ENCODE peak calls at places on chromosomes 4 and X, in six cellular contexts. Q, G, O, L, H and E are unnamed samples.

GRCh38 chr4:145230726-145231125 is 50.3 kb upstream of the OTUD4 start:
- DNase-seq in G (peak), L (no peak), Q (no peak), H (no peak), O (no peak), E (no peak)

GRCh38 chrX:8042304-8042703 is 115.1 kb upstream of the PNPLA4 start:
- DNase-seq in O (no peak), L (no peak), G (no peak), Q (peak), H (no peak), E (no peak)

GRCh38 chrX:107736781-107737531 is 38.6 kb downstream of the TSC22D3 start:
- DNase-seq in L (no peak), G (no peak), H (no peak), Q (peak), O (no peak), E (no peak)

GRCh38 chr4:151358266-151358665 is 32.9 kb upstream of the SH3D19 start:
- DNase-seq in H (no peak), G (no peak), Q (no peak), L (no peak), O (no peak), E (no peak)

GRCh38 chr4:75172551-75172950 is 239.6 kb downstream of the PARM1 start:
- DNase-seq in O (no peak), L (no peak), Q (no peak), G (no peak), H (no peak), E (no peak)

GRCh38 chrX:11264925-11265324 is 28.3 kb upstream of the AMELX start:
- DNase-seq in O (no peak), G (no peak), L (no peak), H (no peak), Q (no peak), E (no peak)

GRCh38 chr4:40881096-40881495 is 131.3 kb downstream of the NSUN7 start:
- DNase-seq in G (no peak), L (no peak), O (no peak), Q (no peak), H (no peak), E (no peak)

GRCh38 chr4:155232432-155232831 is 24.0 kb downstream of the NPY2R start:
- DNase-seq in Q (no peak), G (no peak), L (no peak), O (no peak), H (no peak), E (no peak)

GRCh38 chrX:28850955-28851354 is 263.7 kb downstream of the IL1RAPL1 start:
- DNase-seq in Q (no peak), G (no peak), O (no peak), H (no peak), L (no peak), E (no peak)

GRCh38 chr4:7824218-7824617 is 115.4 kb downstream of the AFAP1 start:
- DNase-seq in H (no peak), Q (peak), L (no peak), O (no peak), G (no peak), E (no peak)

GRCh38 chrX:153408871-153409351 is 2.4 kb upstream of the ZFP92 start:
- DNase-seq in Q (no peak), H (no peak), L (no peak), G (no peak), O (no peak), E (no peak)

GRCh38 chrX:14032383-14032782 is 2.7 kb upstream of the GEMIN8 start:
- DNase-seq in O (peak), Q (no peak), H (peak), G (peak), L (peak), E (no peak)

GRCh38 chr4:2042207-2042946 is 16.8 kb upstream of the NAT8L start:
- DNase-seq in H (no peak), L (no peak), G (peak), Q (no peak), O (no peak), E (no peak)

GRCh38 chr4:47122592-47123291 is 91.4 kb downstream of the GABRB1 start:
- DNase-seq in O (peak), H (peak), G (peak), Q (peak), L (peak), E (no peak)

GRCh38 chr4:4658051-4658450 is 116.2 kb upstream of the STX18 start:
- DNase-seq in G (no peak), H (no peak), Q (no peak), L (no peak), O (no peak), E (no peak)

GRCh38 chr4:75939890-75940691 is 722 bp downstream of the NAAA start:
- DNase-seq in H (peak), Q (no peak), L (peak), O (no peak), G (peak), E (peak)

GRCh38 chr4:85555210-85555609 is 80.3 kb downstream of the ARHGAP24 start:
- DNase-seq in O (no peak), Q (no peak), L (no peak), G (peak), H (no peak), E (no peak)

GRCh38 chrX:41922125-41922521 is 1.2 kb downstream of the CASK start:
- DNase-seq in Q (no peak), H (no peak), G (peak), O (no peak), L (peak), E (no peak)

GRCh38 chr4:152935138-152935537 is 985 bp upstream of the FHDC1 start:
- DNase-seq in G (no peak), O (no peak), L (no peak), Q (no peak), H (no peak), E (no peak)

GRCh38 chr4:17066972-17067371 is 168.5 kb upstream of the LDB2 start:
- DNase-seq in L (no peak), Q (no peak), G (peak), H (no peak), O (no peak), E (no peak)

GRCh38 chrX:130330706-130331105 is 9.0 kb upstream of the SLC25A14 start:
- DNase-seq in O (no peak), G (peak), L (no peak), H (no peak), Q (peak), E (peak)

GRCh38 chr4:9937078-9937477 is 84.2 kb downstream of the SLC2A9 start:
- DNase-seq in L (no peak), G (no peak), H (no peak), O (no peak), Q (no peak), E (no peak)

GRCh38 chrX:154547245-154548027 is at the start of gene IKBKG:
- DNase-seq in O (no peak), Q (peak), H (peak), G (peak), L (peak), E (peak)